ENCODE peak calls at places on chromosomes 13 and 19, in eight cellular contexts. E is 8988T; N is ELF-1; L is lung; H is SK-N-DZ; K is heart left ventricle; G is endothelial cell; X is stimulated activated CD4-positive, alpha-beta T cell treated with anti-CD3 and anti-CD28 coated beads, Interleukin-4, amount 100 ng/mL, for 24 hours. Z is an unnamed sample.

GRCh38 chr19:5478925-5479588 is 23.8 kb downstream of the ZNRF4 start:
- DNase-seq in X (no peak), G (no peak), L (no peak), N (no peak), E (no peak), K (no peak), H (no peak), Z (no peak)

GRCh38 chr13:109655206-109655600 is 131.2 kb downstream of the IRS2 start:
- DNase-seq in G (no peak), N (no peak), H (peak), E (no peak), K (no peak), X (no peak), L (no peak), Z (no peak)

GRCh38 chr19:8342684-8343482 is at the start of gene KANK3:
- DNase-seq in H (peak), N (peak), L (peak), K (peak), X (peak), E (peak), G (peak), Z (peak)

GRCh38 chr19:38319421-38320258 is at the start of gene KCNK6:
- DNase-seq in N (peak), E (peak), H (no peak), L (no peak), X (peak), K (peak), G (peak), Z (peak)

GRCh38 chr19:51439021-51439465 is 19.2 kb downstream of the SIGLEC8 start:
- DNase-seq in X (peak), K (no peak), N (no peak), E (no peak), L (no peak), H (no peak), G (no peak), Z (peak)

GRCh38 chr19:36837525-36837901 is 674 bp downstream of the ZNF790 start:
- DNase-seq in E (no peak), H (no peak), K (no peak), G (no peak), N (no peak), L (no peak), X (no peak), Z (peak)

GRCh38 chr13:44045179-44045562 is 165.5 kb downstream of the LACC1 start:
- DNase-seq in H (no peak), N (no peak), K (no peak), L (no peak), X (no peak), G (no peak), E (no peak), Z (no peak)

GRCh38 chr19:55283548-55284393 is at the start of gene BRSK1:
- DNase-seq in L (no peak), G (peak), H (peak), X (peak), N (no peak), E (peak), K (no peak), Z (no peak)

GRCh38 chr19:17376935-17377600 is at the start of gene PLVAP:
- DNase-seq in H (no peak), X (no peak), G (peak), N (no peak), K (no peak), L (no peak), E (no peak), Z (no peak)

GRCh38 chr19:10756371-10756770 is 38.5 kb downstream of the DNM2 start:
- DNase-seq in E (no peak), K (peak), L (no peak), N (no peak), G (no peak), H (no peak), X (no peak), Z (no peak)

GRCh38 chr13:40540707-40541044 is 125.8 kb downstream of the FOXO1 start:
- DNase-seq in N (no peak), E (no peak), K (no peak), X (no peak), G (no peak), H (no peak), L (no peak), Z (no peak)

GRCh38 chr19:50721441-50722137 is 1.6 kb upstream of the CLEC11A start:
- DNase-seq in L (no peak), G (no peak), E (no peak), X (no peak), N (no peak), K (no peak), H (no peak), Z (no peak)

GRCh38 chr13:31476266-31476665 is 263.1 kb upstream of the RXFP2 start:
- DNase-seq in E (no peak), L (no peak), G (no peak), H (no peak), N (no peak), K (no peak), X (no peak), Z (no peak)

GRCh38 chr19:55210120-55210493 is 806 bp upstream of the PTPRH start:
- DNase-seq in H (no peak), G (no peak), X (no peak), K (no peak), L (no peak), N (no peak), E (no peak), Z (peak)

GRCh38 chr13:39887424-39887823 is 232.0 kb downstream of the COG6 start:
- DNase-seq in L (no peak), E (no peak), G (no peak), N (no peak), H (no peak), X (no peak), K (no peak), Z (no peak)

GRCh38 chr13:44271031-44271433 is 102.6 kb upstream of the SERP2 start:
- DNase-seq in K (no peak), H (no peak), E (no peak), N (no peak), G (no peak), X (no peak), L (no peak), Z (no peak)

GRCh38 chr13:36158606-36159005 is 27.4 kb upstream of the DCLK1 start:
- DNase-seq in L (no peak), G (no peak), X (no peak), E (no peak), K (no peak), H (no peak), N (no peak), Z (no peak)

GRCh38 chr19:21463449-21464105 is 41.8 kb upstream of the ZNF429 start:
- DNase-seq in L (peak), X (peak), E (peak), H (peak), G (peak), N (peak), K (no peak), Z (peak)

GRCh38 chr19:19372656-19373416 is 32.6 kb upstream of the GATAD2A start:
- DNase-seq in E (no peak), X (peak), H (no peak), G (peak), L (peak), N (peak), K (peak), Z (peak)

GRCh38 chr13:110116072-110116487 is 190.9 kb downstream of the COL4A1 start:
- DNase-seq in G (peak), N (peak), H (peak), K (peak), E (peak), L (peak), X (peak), Z (peak)